ENCODE peak calls at places on chromosomes 6 and 20, in six cellular contexts. M is H1, G is mesenchymal stem cell, B is IMR-90, C is neuronal stem cell, J is trophoblast cell. Z is an unnamed sample.

GRCh38 chr6:138654715-138655634 is 118.6 kb upstream of the CCDC28A start:
- DNase-seq in M (no peak), G (peak), B (peak), C (no peak), J (no peak), Z (no peak)

GRCh38 chr6:8279094-8279805 is 156.1 kb downstream of the SLC35B3 start:
- DNase-seq in M (no peak), G (no peak), B (no peak), C (no peak), J (peak), Z (no peak)

GRCh38 chr20:57089701-57090144 is 176.7 kb downstream of the BMP7 start:
- DNase-seq in M (peak), G (peak), B (peak), C (peak), J (no peak), Z (peak)

GRCh38 chr6:166767191-166767590 is 140.1 kb upstream of the RPS6KA2 start:
- DNase-seq in M (no peak), G (no peak), B (no peak), C (no peak), J (no peak), Z (peak)

GRCh38 chr6:148593130-148593812 is 153.6 kb upstream of the UST start:
- DNase-seq in M (no peak), G (peak), B (peak), C (no peak), J (no peak), Z (no peak)

GRCh38 chr6:68777956-68778355 is 142.9 kb downstream of the ADGRB3 start:
- DNase-seq in M (no peak), G (peak), B (peak), C (no peak), J (no peak), Z (no peak)

GRCh38 chr20:61630240-61630650 is 378.2 kb downstream of the CDH4 start:
- DNase-seq in M (no peak), G (no peak), B (no peak), C (no peak), J (no peak), Z (no peak)

GRCh38 chr6:422423-423061 is 31.0 kb downstream of the IRF4 start:
- DNase-seq in M (no peak), G (peak), B (peak), C (no peak), J (no peak), Z (no peak)

GRCh38 chr20:35801865-35802264 is 30.1 kb downstream of the PHF20 start:
- DNase-seq in M (no peak), G (no peak), B (no peak), C (no peak), J (no peak), Z (no peak)

GRCh38 chr20:64164123-64164836 is at the start of gene MYT1:
- DNase-seq in M (no peak), G (no peak), B (no peak), C (no peak), J (no peak), Z (no peak)

GRCh38 chr6:13288969-13289391 is 39.4 kb downstream of the TBC1D7 start:
- DNase-seq in M (no peak), G (no peak), B (no peak), C (no peak), J (no peak), Z (peak)

GRCh38 chr20:30175681-30176080 is 1081.8 kb upstream of the DEFB115 start:
- DNase-seq in M (no peak), G (no peak), B (no peak), C (no peak), J (no peak), Z (no peak)

GRCh38 chr6:38997128-38997761 is 51.3 kb upstream of the GLP1R start:
- DNase-seq in M (peak), G (peak), B (peak), C (peak), J (no peak), Z (peak)

GRCh38 chr6:131051316-131051715 is 11.7 kb downstream of the EPB41L2 start:
- DNase-seq in M (no peak), G (no peak), B (no peak), C (no peak), J (no peak), Z (no peak)

GRCh38 chr6:113723182-113723581 is 134.0 kb upstream of the MARCKS start:
- DNase-seq in M (no peak), G (peak), B (peak), C (no peak), J (peak), Z (no peak)

GRCh38 chr6:159074120-159074684 is 29.4 kb upstream of the TAGAP start:
- DNase-seq in M (no peak), G (peak), B (peak), C (peak), J (no peak), Z (peak)

GRCh38 chr6:31718294-31718693 is 3.1 kb downstream of the LY6G6D start:
- DNase-seq in M (no peak), G (no peak), B (no peak), C (no peak), J (peak), Z (peak)

GRCh38 chr20:32474009-32474716 is 111.0 kb downstream of the NOL4L start:
- DNase-seq in M (no peak), G (no peak), B (no peak), C (no peak), J (no peak), Z (no peak)

GRCh38 chr6:43699564-43700186 is 12.1 kb upstream of the MRPS18A start:
- DNase-seq in M (no peak), G (peak), B (peak), C (no peak), J (no peak), Z (no peak)

GRCh38 chr20:53643031-53643832 is 49.6 kb upstream of the ZNF217 start:
- DNase-seq in M (no peak), G (peak), B (peak), C (no peak), J (peak), Z (no peak)

GRCh38 chr20:49768204-49769124 is 44.2 kb upstream of the SLC9A8 start:
- DNase-seq in M (peak), G (peak), B (peak), C (no peak), J (peak), Z (peak)

GRCh38 chr6:31652925-31653724 is 664 bp upstream of the BAG6 start:
- DNase-seq in M (peak), G (peak), B (no peak), C (peak), J (peak), Z (peak)

GRCh38 chr6:14635195-14635594 is 517.6 kb downstream of the CD83 start:
- DNase-seq in M (no peak), G (no peak), B (no peak), C (no peak), J (no peak), Z (no peak)

GRCh38 chr6:129598244-129599187 is 111.5 kb downstream of the ARHGAP18 start:
- DNase-seq in M (no peak), G (peak), B (peak), C (peak), J (peak), Z (no peak)

GRCh38 chr6:101391772-101392560 is 1.5 kb upstream of the GRIK2 start:
- DNase-seq in M (no peak), G (no peak), B (no peak), C (no peak), J (no peak), Z (peak)

GRCh38 chr6:3895805-3896204 is 46.6 kb downstream of the FAM50B start:
- DNase-seq in M (no peak), G (no peak), B (no peak), C (no peak), J (peak), Z (no peak)

GRCh38 chr6:44003345-44004061 is 123.7 kb downstream of the MRPL14 start:
- DNase-seq in M (no peak), G (no peak), B (no peak), C (no peak), J (no peak), Z (peak)

GRCh38 chr20:1273366-1273765 is 7.3 kb downstream of the SNPH start:
- DNase-seq in M (no peak), G (no peak), B (no peak), C (no peak), J (no peak), Z (no peak)

GRCh38 chr6:46217671-46218131 is 46.9 kb upstream of the ENPP5 start:
- DNase-seq in M (no peak), G (no peak), B (no peak), C (no peak), J (no peak), Z (no peak)

GRCh38 chr20:44081888-44082287 is 105.1 kb downstream of the JPH2 start:
- DNase-seq in M (no peak), G (no peak), B (no peak), C (no peak), J (no peak), Z (no peak)

GRCh38 chr6:34018026-34018425 is 127.9 kb downstream of the GRM4 start:
- DNase-seq in M (no peak), G (no peak), B (no peak), C (no peak), J (peak), Z (no peak)

GRCh38 chr6:31906122-31906521 is 4.2 kb upstream of the ZBTB12 start:
- DNase-seq in M (no peak), G (no peak), B (no peak), C (no peak), J (no peak), Z (peak)

GRCh38 chr20:17531537-17532025 is 402 bp upstream of the BFSP1 start:
- DNase-seq in M (no peak), G (no peak), B (no peak), C (no peak), J (no peak), Z (no peak)

GRCh38 chr6:98487612-98488011 is 346.8 kb upstream of the POU3F2 start:
- DNase-seq in M (no peak), G (no peak), B (no peak), C (no peak), J (no peak), Z (peak)

GRCh38 chr6:145544031-145544430 is 191.3 kb downstream of the EPM2A start:
- DNase-seq in M (no peak), G (peak), B (peak), C (no peak), J (no peak), Z (no peak)

DNA sequence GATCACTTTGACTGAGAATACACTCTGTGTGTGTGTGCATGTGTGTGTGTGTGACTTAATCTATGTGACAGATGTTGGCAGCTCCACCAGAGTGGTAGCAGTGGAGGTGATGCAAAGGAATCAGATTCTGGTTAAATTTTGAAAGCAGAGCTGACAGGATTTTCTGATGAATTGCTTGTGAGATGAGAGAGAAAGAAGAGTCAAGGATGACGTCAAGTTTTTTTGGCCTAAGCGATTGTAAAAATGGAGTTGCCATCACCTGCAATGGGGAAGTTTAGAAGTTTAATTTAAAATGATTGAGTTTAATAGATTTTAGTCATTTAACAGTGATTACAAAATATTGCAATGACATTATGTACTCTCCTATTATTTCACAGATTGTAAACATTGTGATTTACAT is 172.2 kb upstream of the HEY2 start:
- DNase-seq in M (no peak), G (no peak), B (no peak), C (no peak), J (no peak), Z (no peak)
- H4K91ac ChIP-seq in M (no peak), G (no peak), B (no peak), C (no peak), J (no peak), Z (no peak)

DNA sequence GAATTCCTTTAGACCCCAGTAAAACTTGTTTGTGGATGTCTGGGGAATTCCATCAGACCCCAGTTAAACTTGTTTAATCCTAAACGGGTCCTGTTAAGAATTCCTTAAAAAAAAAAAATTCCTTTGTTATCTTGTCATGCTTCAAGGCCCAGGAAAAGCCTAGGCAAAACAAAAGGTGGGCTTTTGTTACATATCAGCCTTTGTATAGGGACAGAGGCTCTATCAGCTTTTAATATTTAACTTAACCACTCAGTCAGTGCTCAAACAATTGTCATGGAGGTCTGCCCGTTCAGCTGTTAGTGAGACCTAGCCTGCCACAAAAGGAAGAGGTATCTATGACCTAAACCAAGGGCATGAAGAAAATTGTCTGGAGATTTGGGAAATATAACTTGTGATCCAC is 53.1 kb downstream of the SLC22A1 start:
- DNase-seq in M (no peak), G (no peak), B (no peak), C (no peak), J (no peak), Z (no peak)
- H3K4ac ChIP-seq in M (no peak), G (no peak), B (no peak), C (no peak), J (no peak), Z (no peak)

GRCh38 chr6:169291148-169291547 is 37.5 kb upstream of the THBS2 start:
- DNase-seq in M (no peak), G (no peak), B (no peak), C (no peak), J (no peak), Z (no peak)
- H4K91ac ChIP-seq in M (no peak), G (no peak), B (peak), C (no peak), J (no peak), Z (no peak)

GRCh38 chr6:42269974-42270510 is 52.4 kb upstream of the MRPS10 start:
- DNase-seq in M (no peak), G (no peak), B (no peak), C (no peak), J (no peak), Z (no peak)
- H3K4ac ChIP-seq in M (no peak), G (no peak), B (no peak), C (no peak), J (no peak), Z (no peak)

GRCh38 chr6:104885518-104886043 is 25.9 kb upstream of the HACE1 start:
- DNase-seq in M (no peak), G (no peak), B (no peak), C (no peak), J (no peak), Z (peak)
- H4K91ac ChIP-seq in M (no peak), G (peak), B (no peak), C (no peak), J (no peak), Z (no peak)

Z was measured in H9.